ENCODE peak calls at places on chromosomes 1 and 21, in eight cellular contexts. One of them, this sample, is unnamed. For H3K9me3, the result is how much of the 10 kb centered on the place peaks cover.

GRCh38 chr1:9730096-9730901 is 78.8 kb downstream of the PIK3CD start:
- DNase-seq in thoracic aorta: no peak
- DNase-seq in cardiac muscle cell: no peak
- DNase-seq in kidney: peak
- DNase-seq in CD8-positive, alpha-beta T cell: no peak
- DNase-seq in neural progenitor cell: no peak
- DNase-seq in PC-9: no peak
- DNase-seq in left lung: peak
- DNase-seq in this sample: peak

GRCh38 chr1:119917304-119918055 is 21.2 kb upstream of the ADAM30 start:
- DNase-seq in left lung: no peak
- DNase-seq in CD8-positive, alpha-beta T cell: no peak
- DNase-seq in cardiac muscle cell: no peak
- DNase-seq in neural progenitor cell: no peak
- DNase-seq in PC-9: no peak
- DNase-seq in thoracic aorta: no peak
- DNase-seq in kidney: no peak
- DNase-seq in this sample: no peak

GRCh38 chr1:41672173-41672572 is 187.7 kb upstream of the EDN2 start:
- DNase-seq in cardiac muscle cell: peak
- DNase-seq in thoracic aorta: no peak
- DNase-seq in CD8-positive, alpha-beta T cell: no peak
- DNase-seq in PC-9: peak
- DNase-seq in neural progenitor cell: no peak
- DNase-seq in kidney: peak
- DNase-seq in left lung: no peak
- DNase-seq in this sample: no peak

GRCh38 chr1:3631865-3632264 is 7.0 kb downstream of the TPRG1L start:
- DNase-seq in kidney: peak
- DNase-seq in PC-9: peak
- DNase-seq in CD8-positive, alpha-beta T cell: no peak
- DNase-seq in neural progenitor cell: peak
- DNase-seq in thoracic aorta: no peak
- DNase-seq in left lung: peak
- DNase-seq in cardiac muscle cell: no peak
- DNase-seq in this sample: no peak

GRCh38 chr1:213163278-213163711 is 112.3 kb downstream of the RPS6KC1 start:
- DNase-seq in cardiac muscle cell: peak
- DNase-seq in kidney: no peak
- DNase-seq in left lung: no peak
- DNase-seq in CD8-positive, alpha-beta T cell: no peak
- DNase-seq in neural progenitor cell: no peak
- DNase-seq in PC-9: no peak
- DNase-seq in thoracic aorta: no peak
- DNase-seq in this sample: no peak

GRCh38 chr1:57215175-57215574 is 208.7 kb downstream of the DAB1 start:
- DNase-seq in CD8-positive, alpha-beta T cell: no peak
- DNase-seq in neural progenitor cell: no peak
- DNase-seq in kidney: no peak
- DNase-seq in PC-9: no peak
- DNase-seq in left lung: no peak
- DNase-seq in thoracic aorta: no peak
- DNase-seq in cardiac muscle cell: no peak
- DNase-seq in this sample: no peak

GRCh38 chr1:115980998-115981993 is 5.0 kb downstream of the SLC22A15 start:
- DNase-seq in thoracic aorta: no peak
- DNase-seq in cardiac muscle cell: peak
- DNase-seq in left lung: no peak
- DNase-seq in CD8-positive, alpha-beta T cell: no peak
- DNase-seq in kidney: no peak
- DNase-seq in neural progenitor cell: peak
- DNase-seq in PC-9: peak
- DNase-seq in this sample: no peak

GRCh38 chr1:117060441-117061317 is 553 bp downstream of the TTF2 start:
- DNase-seq in thoracic aorta: no peak
- DNase-seq in CD8-positive, alpha-beta T cell: no peak
- DNase-seq in neural progenitor cell: no peak
- DNase-seq in kidney: peak
- DNase-seq in left lung: peak
- DNase-seq in PC-9: peak
- DNase-seq in cardiac muscle cell: peak
- DNase-seq in this sample: peak

GRCh38 chr1:11526071-11526895 is 47.3 kb downstream of the DISP3 start:
- DNase-seq in cardiac muscle cell: no peak
- DNase-seq in PC-9: no peak
- DNase-seq in kidney: peak
- DNase-seq in left lung: peak
- DNase-seq in neural progenitor cell: no peak
- DNase-seq in CD8-positive, alpha-beta T cell: no peak
- DNase-seq in thoracic aorta: no peak
- DNase-seq in this sample: no peak

GRCh38 chr21:25871566-25871965 is 136.8 kb downstream of the GABPA start:
- DNase-seq in left lung: no peak
- DNase-seq in CD8-positive, alpha-beta T cell: no peak
- DNase-seq in cardiac muscle cell: no peak
- DNase-seq in neural progenitor cell: no peak
- DNase-seq in kidney: no peak
- DNase-seq in PC-9: no peak
- DNase-seq in thoracic aorta: no peak
- DNase-seq in this sample: no peak

GRCh38 chr1:195376190-195376589 is 1232.0 kb downstream of the KCNT2 start:
- DNase-seq in neural progenitor cell: no peak
- DNase-seq in CD8-positive, alpha-beta T cell: no peak
- DNase-seq in kidney: no peak
- DNase-seq in left lung: no peak
- DNase-seq in cardiac muscle cell: no peak
- DNase-seq in PC-9: no peak
- DNase-seq in thoracic aorta: no peak
- DNase-seq in this sample: no peak

GRCh38 chr1:116940809-116941640 is 31.3 kb downstream of the PTGFRN start:
- DNase-seq in kidney: no peak
- DNase-seq in CD8-positive, alpha-beta T cell: no peak
- DNase-seq in left lung: no peak
- DNase-seq in cardiac muscle cell: no peak
- DNase-seq in neural progenitor cell: no peak
- DNase-seq in thoracic aorta: no peak
- DNase-seq in PC-9: no peak
- DNase-seq in this sample: no peak

GRCh38 chr1:46166521-46167462 is 8.1 kb upstream of the TSPAN1 start:
- DNase-seq in thoracic aorta: no peak
- DNase-seq in PC-9: no peak
- DNase-seq in CD8-positive, alpha-beta T cell: peak
- DNase-seq in left lung: peak
- DNase-seq in kidney: peak
- DNase-seq in neural progenitor cell: peak
- DNase-seq in cardiac muscle cell: no peak
- DNase-seq in this sample: no peak

GRCh38 chr1:17696417-17697301 is 58.5 kb upstream of the ACTL8 start:
- DNase-seq in neural progenitor cell: peak
- DNase-seq in PC-9: no peak
- DNase-seq in thoracic aorta: no peak
- DNase-seq in kidney: no peak
- DNase-seq in CD8-positive, alpha-beta T cell: no peak
- DNase-seq in left lung: no peak
- DNase-seq in cardiac muscle cell: peak
- DNase-seq in this sample: no peak

GRCh38 chr1:46793126-46793525 is 5.7 kb upstream of the CYP4B1 start:
- DNase-seq in neural progenitor cell: no peak
- DNase-seq in CD8-positive, alpha-beta T cell: no peak
- DNase-seq in kidney: no peak
- DNase-seq in cardiac muscle cell: no peak
- DNase-seq in thoracic aorta: no peak
- DNase-seq in left lung: no peak
- DNase-seq in PC-9: no peak
- DNase-seq in this sample: no peak

GRCh38 chr1:37858931-37859506 is 373 bp downstream of the MTF1 start:
- DNase-seq in cardiac muscle cell: peak
- DNase-seq in kidney: no peak
- DNase-seq in neural progenitor cell: no peak
- DNase-seq in left lung: peak
- DNase-seq in thoracic aorta: no peak
- DNase-seq in PC-9: no peak
- DNase-seq in CD8-positive, alpha-beta T cell: no peak
- DNase-seq in this sample: no peak

GRCh38 chr1:155858805-155859233 is 548 bp upstream of the SYT11 start:
- DNase-seq in neural progenitor cell: no peak
- DNase-seq in PC-9: peak
- DNase-seq in thoracic aorta: no peak
- DNase-seq in CD8-positive, alpha-beta T cell: no peak
- DNase-seq in left lung: no peak
- DNase-seq in kidney: no peak
- DNase-seq in cardiac muscle cell: peak
- DNase-seq in this sample: no peak

GRCh38 chr1:232110281-232111090 is 483.9 kb downstream of the DISC1 start:
- DNase-seq in thoracic aorta: no peak
- DNase-seq in CD8-positive, alpha-beta T cell: no peak
- DNase-seq in cardiac muscle cell: peak
- DNase-seq in kidney: no peak
- DNase-seq in left lung: no peak
- DNase-seq in PC-9: no peak
- DNase-seq in neural progenitor cell: peak
- DNase-seq in this sample: no peak

GRCh38 chr1:200749090-200749489 is 10.4 kb downstream of the CAMSAP2 start:
- DNase-seq in neural progenitor cell: no peak
- DNase-seq in left lung: no peak
- DNase-seq in PC-9: no peak
- DNase-seq in cardiac muscle cell: no peak
- DNase-seq in kidney: no peak
- DNase-seq in CD8-positive, alpha-beta T cell: no peak
- DNase-seq in thoracic aorta: no peak
- DNase-seq in this sample: no peak

GRCh38 chr1:175388286-175388685 is 195.7 kb upstream of the KIAA0040 start:
- DNase-seq in cardiac muscle cell: no peak
- DNase-seq in CD8-positive, alpha-beta T cell: no peak
- DNase-seq in thoracic aorta: no peak
- DNase-seq in neural progenitor cell: peak
- DNase-seq in left lung: no peak
- DNase-seq in PC-9: no peak
- DNase-seq in kidney: no peak
- DNase-seq in this sample: no peak

GRCh38 chr1:182069028-182069466 is 7.5 kb upstream of the ZNF648 start:
- DNase-seq in CD8-positive, alpha-beta T cell: no peak
- DNase-seq in kidney: peak
- DNase-seq in thoracic aorta: no peak
- DNase-seq in cardiac muscle cell: peak
- DNase-seq in neural progenitor cell: peak
- DNase-seq in PC-9: peak
- DNase-seq in left lung: peak
- DNase-seq in this sample: peak

GRCh38 chr1:9061252-9061948 is 8.0 kb downstream of the SLC2A5 start:
- DNase-seq in neural progenitor cell: no peak
- DNase-seq in thoracic aorta: no peak
- DNase-seq in PC-9: no peak
- DNase-seq in left lung: no peak
- DNase-seq in cardiac muscle cell: no peak
- DNase-seq in kidney: no peak
- DNase-seq in CD8-positive, alpha-beta T cell: no peak
- DNase-seq in this sample: no peak

GRCh38 chr1:160455153-160455517 is 54.8 kb downstream of the VANGL2 start:
- DNase-seq in left lung: no peak
- DNase-seq in neural progenitor cell: no peak
- DNase-seq in CD8-positive, alpha-beta T cell: no peak
- DNase-seq in kidney: no peak
- DNase-seq in thoracic aorta: no peak
- DNase-seq in cardiac muscle cell: no peak
- DNase-seq in PC-9: no peak
- DNase-seq in this sample: no peak

GRCh38 chr1:211326528-211327340 is at the start of gene TRAF5:
- DNase-seq in kidney: peak
- DNase-seq in thoracic aorta: no peak
- DNase-seq in PC-9: no peak
- DNase-seq in cardiac muscle cell: peak
- DNase-seq in left lung: peak
- DNase-seq in neural progenitor cell: peak
- DNase-seq in CD8-positive, alpha-beta T cell: peak
- DNase-seq in this sample: peak

GRCh38 chr1:214764502-214764901 is 161.5 kb downstream of the CENPF start:
- DNase-seq in CD8-positive, alpha-beta T cell: no peak
- DNase-seq in kidney: no peak
- DNase-seq in left lung: peak
- DNase-seq in thoracic aorta: no peak
- DNase-seq in cardiac muscle cell: no peak
- DNase-seq in PC-9: no peak
- DNase-seq in neural progenitor cell: no peak
- DNase-seq in this sample: peak

GRCh38 chr1:214767221-214767620 is 164.2 kb downstream of the CENPF start:
- DNase-seq in CD8-positive, alpha-beta T cell: no peak
- DNase-seq in neural progenitor cell: no peak
- DNase-seq in cardiac muscle cell: no peak
- DNase-seq in kidney: no peak
- DNase-seq in left lung: no peak
- DNase-seq in thoracic aorta: no peak
- DNase-seq in PC-9: no peak
- DNase-seq in this sample: no peak

GRCh38 chr1:214761030-214761429 is 158.0 kb downstream of the CENPF start:
- DNase-seq in CD8-positive, alpha-beta T cell: no peak
- DNase-seq in PC-9: no peak
- DNase-seq in cardiac muscle cell: no peak
- DNase-seq in neural progenitor cell: no peak
- DNase-seq in left lung: no peak
- DNase-seq in thoracic aorta: no peak
- DNase-seq in kidney: no peak
- DNase-seq in this sample: no peak

GRCh38 chr1:214762902-214763301 is 159.9 kb downstream of the CENPF start:
- DNase-seq in CD8-positive, alpha-beta T cell: no peak
- DNase-seq in left lung: no peak
- DNase-seq in cardiac muscle cell: no peak
- DNase-seq in neural progenitor cell: no peak
- DNase-seq in PC-9: no peak
- DNase-seq in thoracic aorta: no peak
- DNase-seq in kidney: no peak
- DNase-seq in this sample: no peak
- H3K9me3 ChIP-seq in CD8-positive, alpha-beta T cell: under half
- H3K9me3 ChIP-seq in left lung: half or more
- H3K9me3 ChIP-seq in cardiac muscle cell: under half
- H3K9me3 ChIP-seq in neural progenitor cell: under half
- H3K9me3 ChIP-seq in PC-9: under half
- H3K9me3 ChIP-seq in thoracic aorta: under half
- H3K9me3 ChIP-seq in kidney: under half
- H3K9me3 ChIP-seq in this sample: under half

GRCh38 chr1:221717491-221717865 is 24.4 kb downstream of the DUSP10 start:
- DNase-seq in neural progenitor cell: no peak
- DNase-seq in PC-9: no peak
- DNase-seq in left lung: no peak
- DNase-seq in kidney: no peak
- DNase-seq in cardiac muscle cell: no peak
- DNase-seq in CD8-positive, alpha-beta T cell: no peak
- DNase-seq in thoracic aorta: no peak
- DNase-seq in this sample: no peak
- H3K9me3 ChIP-seq in neural progenitor cell: under half
- H3K9me3 ChIP-seq in PC-9: under half
- H3K9me3 ChIP-seq in left lung: under half
- H3K9me3 ChIP-seq in kidney: under half
- H3K9me3 ChIP-seq in cardiac muscle cell: under half
- H3K9me3 ChIP-seq in CD8-positive, alpha-beta T cell: under half
- H3K9me3 ChIP-seq in thoracic aorta: under half
- H3K9me3 ChIP-seq in this sample: under half

GRCh38 chr1:248324468-248324867 is at the start of gene OR2M7:
- DNase-seq in kidney: no peak
- DNase-seq in left lung: no peak
- DNase-seq in neural progenitor cell: no peak
- DNase-seq in thoracic aorta: no peak
- DNase-seq in PC-9: no peak
- DNase-seq in CD8-positive, alpha-beta T cell: no peak
- DNase-seq in cardiac muscle cell: no peak
- DNase-seq in this sample: no peak
- H3K9me3 ChIP-seq in kidney: under half
- H3K9me3 ChIP-seq in left lung: under half
- H3K9me3 ChIP-seq in neural progenitor cell: under half
- H3K9me3 ChIP-seq in thoracic aorta: under half
- H3K9me3 ChIP-seq in PC-9: under half
- H3K9me3 ChIP-seq in CD8-positive, alpha-beta T cell: under half
- H3K9me3 ChIP-seq in cardiac muscle cell: under half
- H3K9me3 ChIP-seq in this sample: under half

GRCh38 chr1:25948641-25949040 is 42.4 kb upstream of the STMN1 start:
- DNase-seq in kidney: no peak
- DNase-seq in cardiac muscle cell: no peak
- DNase-seq in PC-9: no peak
- DNase-seq in thoracic aorta: no peak
- DNase-seq in CD8-positive, alpha-beta T cell: no peak
- DNase-seq in neural progenitor cell: no peak
- DNase-seq in left lung: no peak
- DNase-seq in this sample: no peak
- H3K9me3 ChIP-seq in kidney: under half
- H3K9me3 ChIP-seq in cardiac muscle cell: under half
- H3K9me3 ChIP-seq in PC-9: under half
- H3K9me3 ChIP-seq in thoracic aorta: under half
- H3K9me3 ChIP-seq in CD8-positive, alpha-beta T cell: under half
- H3K9me3 ChIP-seq in neural progenitor cell: under half
- H3K9me3 ChIP-seq in left lung: under half
- H3K9me3 ChIP-seq in this sample: under half

This sample was measured in pancreas.